ENCODE peak calls at places on chromosome 22, in eight cellular contexts. B is dorsolateral prefrontal cortex, R is AG09309, L is B cell, F is kidney epithelial cell, I is esophagus squamous epithelium, O is cardiac fibroblast, X is choroid plexus epithelial cell. T is an unnamed sample.

GRCh38 chr22:36643033-36643432 is 60.5 kb downstream of the CACNG2 start:
- DNase-seq in B (no peak), R (no peak), L (no peak), F (no peak), I (no peak), O (no peak), X (no peak), T (no peak)

GRCh38 chr22:36544107-36544620 is 15.2 kb upstream of the EIF3D start:
- DNase-seq in B (no peak), R (peak), L (no peak), F (no peak), I (no peak), O (peak), X (peak), T (no peak)

GRCh38 chr22:20457506-20458240 is 20.0 kb upstream of the SCARF2 start:
- DNase-seq in B (no peak), R (no peak), L (no peak), F (no peak), I (no peak), O (no peak), X (no peak), T (no peak)

GRCh38 chr22:39234867-39235687 is 9.7 kb downstream of the PDGFB start:
- DNase-seq in B (no peak), R (no peak), L (no peak), F (no peak), I (no peak), O (no peak), X (no peak), T (no peak)

GRCh38 chr22:46737976-46738641 is at the start of gene CERK:
- DNase-seq in B (peak), R (no peak), L (peak), F (no peak), I (no peak), O (peak), X (peak), T (peak)

GRCh38 chr22:33274214-33274828 is 216.1 kb upstream of the SYN3 start:
- DNase-seq in B (no peak), R (no peak), L (peak), F (no peak), I (no peak), O (peak), X (peak), T (peak)

GRCh38 chr22:26239561-26239960 is 70.3 kb downstream of the SEZ6L start:
- DNase-seq in B (no peak), R (no peak), L (no peak), F (no peak), I (no peak), O (no peak), X (no peak), T (no peak)

GRCh38 chr22:21726650-21727049 is 8.9 kb downstream of the YPEL1 start:
- DNase-seq in B (no peak), R (no peak), L (peak), F (no peak), I (no peak), O (no peak), X (peak), T (peak)

GRCh38 chr22:27986937-27987336 is 67.9 kb upstream of the PITPNB start:
- DNase-seq in B (no peak), R (no peak), L (no peak), F (no peak), I (no peak), O (no peak), X (no peak), T (no peak)

GRCh38 chr22:35540600-35541253 is at the start of gene RASD2:
- DNase-seq in B (peak), R (no peak), L (no peak), F (no peak), I (no peak), O (no peak), X (no peak), T (peak)

GRCh38 chr22:47631571-47632102 is 869.2 kb downstream of the TBC1D22A start:
- DNase-seq in B (peak), R (no peak), L (no peak), F (no peak), I (no peak), O (no peak), X (no peak), T (no peak)

GRCh38 chr22:37167176-37167980 is 17.7 kb upstream of the IL2RB start:
- DNase-seq in B (no peak), R (no peak), L (no peak), F (no peak), I (no peak), O (no peak), X (no peak), T (no peak)

GRCh38 chr22:24326266-24326665 is 55.6 kb downstream of the SPECC1L start:
- DNase-seq in B (no peak), R (no peak), L (no peak), F (no peak), I (no peak), O (no peak), X (no peak), T (no peak)

GRCh38 chr22:24324137-24324536 is 53.5 kb downstream of the SPECC1L start:
- DNase-seq in B (no peak), R (no peak), L (no peak), F (no peak), I (no peak), O (no peak), X (no peak), T (no peak)

GRCh38 chr22:24323695-24324094 is 53.1 kb downstream of the SPECC1L start:
- DNase-seq in B (no peak), R (no peak), L (no peak), F (no peak), I (no peak), O (peak), X (no peak), T (no peak)

GRCh38 chr22:24323233-24323632 is 52.6 kb downstream of the SPECC1L start:
- DNase-seq in B (no peak), R (no peak), L (no peak), F (no peak), I (no peak), O (no peak), X (no peak), T (no peak)

DNA sequence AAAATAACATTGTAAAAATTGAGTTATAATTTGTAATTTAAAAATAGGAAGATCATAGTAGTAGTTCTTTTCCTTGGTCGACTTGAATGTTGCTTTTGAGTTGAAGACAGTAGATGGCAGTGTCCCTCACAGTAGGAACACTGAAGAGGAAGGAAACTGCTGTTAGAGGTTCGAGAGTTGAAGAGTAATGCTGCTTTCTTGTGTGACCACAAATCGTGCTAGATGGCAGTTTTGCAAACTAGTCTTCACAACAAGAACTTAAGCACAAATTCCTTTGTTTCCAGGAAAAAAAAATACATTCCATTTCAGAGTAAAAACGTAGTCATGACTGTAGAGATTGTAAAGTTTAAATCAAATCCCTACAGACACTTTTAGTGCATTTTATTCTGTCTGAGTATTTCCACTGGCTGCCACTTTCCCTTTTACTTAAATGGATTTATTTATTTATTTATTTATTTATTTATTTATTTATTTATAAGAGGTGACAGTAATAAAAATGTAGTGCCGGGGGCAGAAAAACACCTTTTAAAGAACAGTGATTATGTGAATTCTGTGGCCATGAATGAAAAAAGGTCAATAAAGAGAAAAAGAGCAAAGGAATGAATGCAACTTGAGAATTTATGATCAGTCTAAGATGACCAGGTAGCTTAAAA is 54.6 kb downstream of the SPECC1L start:
- DNase-seq in B (no peak), R (peak), L (peak), F (peak), I (no peak), O (peak), X (peak), T (peak)
- TF ChIP-seq CTCF in B (peak), R (peak), L (peak), F (peak), I (peak), O (peak), X (peak), T (peak)

DNA sequence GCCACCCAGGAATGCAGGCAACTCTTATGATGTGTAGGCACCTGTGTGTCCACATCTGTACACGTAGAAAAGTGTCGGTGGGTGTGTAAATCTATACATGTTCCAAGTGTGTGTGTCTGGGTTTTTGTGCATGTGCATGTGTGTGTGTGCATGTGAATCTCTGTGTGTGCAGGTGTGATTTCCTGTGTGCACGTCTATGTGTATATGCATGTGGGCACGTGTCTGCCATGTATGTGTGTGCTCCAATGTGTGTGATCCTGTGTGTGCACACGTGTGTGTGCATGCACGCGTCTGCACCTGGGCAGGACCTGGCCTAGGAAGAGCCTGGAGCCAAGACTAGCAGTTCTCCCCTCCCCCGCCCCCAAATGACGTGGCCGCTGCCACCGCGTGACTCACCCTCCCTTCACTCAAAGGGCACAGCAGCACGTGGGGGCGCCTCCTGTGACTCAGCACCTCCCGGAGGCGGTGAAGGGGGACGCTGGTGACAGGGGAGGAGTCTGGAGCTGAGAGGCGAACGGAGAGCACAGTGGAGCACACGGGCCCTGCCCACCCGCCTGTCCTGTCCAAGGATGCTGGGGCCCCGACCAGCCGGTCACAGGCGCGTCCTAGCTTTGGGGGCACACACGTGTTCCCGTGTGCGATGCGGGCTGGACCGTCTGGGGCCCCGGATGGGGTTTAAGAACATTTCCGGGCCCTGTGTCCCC is 10.1 kb downstream of the PIM3 start:
- DNase-seq in B (peak), R (peak), L (peak), F (peak), I (peak), O (peak), X (peak), T (peak)
- TF ChIP-seq CTCF in B (no peak), R (no peak), L (no peak), F (no peak), I (no peak), O (no peak), X (no peak), T (no peak)

DNA sequence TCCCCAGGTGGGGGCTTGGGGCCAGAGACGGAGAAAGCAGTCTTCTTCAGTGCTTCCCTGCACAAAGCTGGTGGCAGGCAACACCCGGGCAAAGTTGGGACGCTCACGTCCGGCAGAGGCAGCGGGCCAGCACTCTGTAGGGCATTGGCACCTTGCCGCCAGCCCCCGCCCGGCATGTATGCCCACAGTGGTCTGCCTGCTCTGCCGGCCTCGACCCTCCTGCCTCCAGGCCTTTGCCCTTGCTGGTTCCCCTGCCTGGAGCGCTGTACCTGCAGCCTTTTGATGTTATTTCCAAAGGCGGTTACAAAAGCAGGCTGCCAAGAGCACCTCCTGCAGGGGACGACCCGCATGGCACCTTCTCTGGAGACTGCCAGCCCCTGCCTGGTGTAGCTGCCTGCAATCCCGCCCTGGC is 56.5 kb upstream of the SHISAL1 start:
- DNase-seq in B (no peak), R (no peak), L (no peak), F (no peak), I (no peak), O (no peak), X (no peak), T (no peak)
- TF ChIP-seq CTCF in B (no peak), R (no peak), L (no peak), F (no peak), I (no peak), O (peak), X (peak), T (no peak)

DNA sequence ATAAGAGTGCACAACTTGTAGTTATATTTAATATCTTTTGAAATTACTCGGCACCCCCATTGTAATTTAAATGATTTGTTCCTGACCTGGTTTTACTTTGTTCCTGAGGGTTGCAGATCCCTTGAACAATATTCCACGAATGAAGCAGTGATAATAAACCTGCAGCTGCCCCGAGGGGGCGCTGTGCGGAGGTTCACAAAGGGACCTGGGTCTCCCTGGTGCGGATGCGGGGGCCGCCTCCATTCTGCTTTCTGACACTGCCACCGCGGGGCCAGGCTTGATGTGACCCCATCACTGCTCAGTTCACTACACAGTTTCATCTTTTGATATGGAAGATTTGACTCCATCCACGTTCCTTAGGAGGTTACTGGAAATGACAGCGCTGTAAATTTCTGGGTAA is 62.9 kb upstream of the PRODH start:
- DNase-seq in B (no peak), R (no peak), L (no peak), F (no peak), I (no peak), O (no peak), X (no peak), T (no peak)
- TF ChIP-seq CTCF in B (no peak), R (peak), L (no peak), F (no peak), I (no peak), O (peak), X (peak), T (no peak)

DNA sequence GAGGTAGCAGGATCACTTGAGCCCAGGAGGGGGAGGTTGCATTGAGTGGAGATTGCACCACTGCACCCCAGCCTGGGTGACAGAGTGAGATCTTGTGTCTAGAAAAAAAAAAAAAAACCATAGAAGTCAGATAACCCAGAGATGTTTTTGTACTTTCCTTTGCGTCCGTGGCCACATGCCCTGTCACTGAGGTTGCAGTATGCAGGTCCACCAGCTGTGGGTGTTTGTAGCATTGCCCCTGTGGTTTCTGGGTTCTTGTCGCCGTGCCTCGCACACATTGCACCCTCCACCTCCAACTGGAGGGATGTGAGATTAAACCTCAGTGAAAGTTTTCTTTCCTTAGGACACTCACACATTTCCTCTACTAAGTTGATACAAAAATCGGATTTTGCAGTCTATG is 70.3 kb downstream of the TNRC6B start:
- DNase-seq in B (no peak), R (no peak), L (no peak), F (no peak), I (no peak), O (no peak), X (no peak), T (no peak)
- TF ChIP-seq CTCF in B (no peak), R (no peak), L (no peak), F (no peak), I (no peak), O (no peak), X (no peak), T (no peak)

T was measured in GM13976.